ENCODE peak calls at places on chromosome 5, in seven cellular contexts. H is pancreas, P is right cardiac atrium, L is adrenal gland, Q is stomach, R is mesendoderm, O is suprapubic skin. Y is an unnamed sample. For H3K27me3, the result is how much of the 10 kb centered on the place peaks cover.

GRCh38 chr5:58922392-58923171 is 339.7 kb downstream of the RAB3C start:
- DNase-seq in H (peak), P (peak), L (peak), Q (peak), R (no peak), O (peak), Y (peak)

GRCh38 chr5:132500931-132501628 is 10.5 kb upstream of the IRF1 start:
- DNase-seq in H (peak), P (peak), L (peak), Q (peak), R (peak), O (peak), Y (no peak)

GRCh38 chr5:44275908-44276307 is 113.3 kb downstream of the FGF10 start:
- DNase-seq in H (no peak), P (no peak), L (no peak), Q (no peak), R (no peak), O (no peak), Y (no peak)

GRCh38 chr5:98963019-98963418 is 34.2 kb upstream of the CHD1 start:
- DNase-seq in H (no peak), P (no peak), L (no peak), Q (no peak), R (peak), O (no peak), Y (no peak)

GRCh38 chr5:112125910-112126309 is 293.2 kb downstream of the EPB41L4A start:
- DNase-seq in H (no peak), P (no peak), L (no peak), Q (no peak), R (no peak), O (no peak), Y (no peak)

GRCh38 chr5:14218480-14218879 is 75.3 kb downstream of the TRIO start:
- DNase-seq in H (no peak), P (no peak), L (no peak), Q (no peak), R (no peak), O (no peak), Y (no peak)

GRCh38 chr5:160438316-160439204 is 16.9 kb downstream of the PTTG1 start:
- DNase-seq in H (no peak), P (no peak), L (peak), Q (peak), R (peak), O (no peak), Y (peak)

GRCh38 chr5:8827701-8828100 is 718.2 kb downstream of the SEMA5A start:
- DNase-seq in H (no peak), P (no peak), L (no peak), Q (no peak), R (no peak), O (no peak), Y (no peak)

GRCh38 chr5:84688566-84688965 is 303.9 kb upstream of the EDIL3 start:
- DNase-seq in H (no peak), P (no peak), L (no peak), Q (no peak), R (peak), O (no peak), Y (no peak)

GRCh38 chr5:159103086-159103485 is 3.4 kb upstream of the EBF1 start:
- DNase-seq in H (no peak), P (no peak), L (no peak), Q (no peak), R (no peak), O (no peak), Y (no peak)

GRCh38 chr5:159100022-159100927 is 559 bp upstream of the EBF1 start:
- DNase-seq in H (peak), P (peak), L (peak), Q (peak), R (peak), O (peak), Y (peak)

GRCh38 chr5:159102294-159102934 is 2.7 kb upstream of the EBF1 start:
- DNase-seq in H (no peak), P (no peak), L (no peak), Q (no peak), R (no peak), O (no peak), Y (no peak)

GRCh38 chr5:159100928-159101646 is 1.4 kb upstream of the EBF1 start:
- DNase-seq in H (no peak), P (no peak), L (no peak), Q (no peak), R (no peak), O (no peak), Y (no peak)

GRCh38 chr5:159101689-159102088 is 2.0 kb upstream of the EBF1 start:
- DNase-seq in H (no peak), P (no peak), L (no peak), Q (no peak), R (no peak), O (no peak), Y (no peak)
- H3K27me3 ChIP-seq in H (under half), P (under half), L (under half), Q (under half), R (half or more), O (half or more), Y (under half)

GRCh38 chr5:176414704-176415103 is 1.6 kb downstream of the CLTB start:
- DNase-seq in H (no peak), P (no peak), L (no peak), Q (no peak), R (no peak), O (no peak), Y (no peak)

GRCh38 chr5:176413255-176413565 is 3.1 kb downstream of the CLTB start:
- DNase-seq in H (peak), P (peak), L (peak), Q (no peak), R (no peak), O (no peak), Y (no peak)

GRCh38 chr5:176413709-176414191 is 2.6 kb downstream of the CLTB start:
- DNase-seq in H (peak), P (peak), L (peak), Q (no peak), R (no peak), O (no peak), Y (no peak)

GRCh38 chr5:176410486-176411180 is 5.7 kb downstream of the CLTB start:
- DNase-seq in H (peak), P (peak), L (no peak), Q (no peak), R (peak), O (no peak), Y (no peak)

GRCh38 chr5:176412517-176413254 is 3.7 kb downstream of the CLTB start:
- DNase-seq in H (peak), P (no peak), L (no peak), Q (no peak), R (no peak), O (no peak), Y (no peak)
- H3K27ac ChIP-seq in H (no peak), P (peak), L (peak), Q (peak), R (no peak), O (peak), Y (no peak)

DNA sequence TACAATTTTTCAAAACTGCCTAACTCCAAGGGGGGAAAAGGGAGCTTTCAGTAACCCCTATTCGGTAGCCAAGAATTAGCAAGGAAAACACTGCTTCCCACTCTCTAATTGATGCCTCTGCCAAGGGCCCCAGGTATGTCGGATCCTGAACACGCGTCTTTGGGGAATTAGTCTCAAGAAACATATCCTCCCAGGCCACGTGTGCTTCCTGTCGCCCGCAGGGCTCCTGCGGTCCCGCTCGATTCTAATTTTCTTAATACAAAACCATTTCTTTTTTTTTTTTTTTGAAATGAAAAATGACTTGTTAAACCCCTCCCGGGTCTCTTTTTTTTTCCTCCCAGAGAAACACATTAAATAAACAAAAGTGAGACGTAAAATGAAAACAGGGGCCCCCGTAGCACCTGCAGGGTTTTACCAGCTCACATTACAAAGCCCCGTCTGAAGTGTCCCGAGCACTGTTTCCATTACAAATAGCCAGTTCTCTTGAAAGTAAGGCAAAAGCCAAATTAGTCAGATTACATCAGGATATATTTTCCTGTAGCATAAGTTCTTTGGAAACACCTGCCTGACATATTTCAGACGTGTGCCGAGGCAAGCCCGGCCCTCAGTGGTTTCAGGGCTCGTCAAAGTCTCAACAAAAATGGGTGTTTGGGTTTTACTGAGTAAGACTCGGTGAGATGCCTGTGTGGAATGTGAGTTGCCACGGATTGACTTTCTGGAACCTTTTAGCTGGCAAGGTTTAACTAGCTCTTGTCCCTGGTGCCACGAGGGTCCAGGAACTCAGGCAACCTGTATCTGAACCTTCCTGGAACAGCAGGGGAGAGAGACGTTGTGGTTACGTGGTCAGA is 21.6 kb downstream of the SMIM23 start:
- DNase-seq in H (no peak), P (no peak), L (no peak), Q (no peak), R (no peak), O (no peak), Y (no peak)
- H3K27me3 ChIP-seq in H (under half), P (under half), L (under half), Q (under half), R (under half), O (under half), Y (under half)

GRCh38 chr5:79536193-79536906 is 22.4 kb upstream of the HOMER1 start:
- DNase-seq in H (no peak), P (no peak), L (no peak), Q (no peak), R (no peak), O (no peak), Y (no peak)
- H3K27ac ChIP-seq in H (no peak), P (no peak), L (no peak), Q (no peak), R (no peak), O (no peak), Y (no peak)

DNA sequence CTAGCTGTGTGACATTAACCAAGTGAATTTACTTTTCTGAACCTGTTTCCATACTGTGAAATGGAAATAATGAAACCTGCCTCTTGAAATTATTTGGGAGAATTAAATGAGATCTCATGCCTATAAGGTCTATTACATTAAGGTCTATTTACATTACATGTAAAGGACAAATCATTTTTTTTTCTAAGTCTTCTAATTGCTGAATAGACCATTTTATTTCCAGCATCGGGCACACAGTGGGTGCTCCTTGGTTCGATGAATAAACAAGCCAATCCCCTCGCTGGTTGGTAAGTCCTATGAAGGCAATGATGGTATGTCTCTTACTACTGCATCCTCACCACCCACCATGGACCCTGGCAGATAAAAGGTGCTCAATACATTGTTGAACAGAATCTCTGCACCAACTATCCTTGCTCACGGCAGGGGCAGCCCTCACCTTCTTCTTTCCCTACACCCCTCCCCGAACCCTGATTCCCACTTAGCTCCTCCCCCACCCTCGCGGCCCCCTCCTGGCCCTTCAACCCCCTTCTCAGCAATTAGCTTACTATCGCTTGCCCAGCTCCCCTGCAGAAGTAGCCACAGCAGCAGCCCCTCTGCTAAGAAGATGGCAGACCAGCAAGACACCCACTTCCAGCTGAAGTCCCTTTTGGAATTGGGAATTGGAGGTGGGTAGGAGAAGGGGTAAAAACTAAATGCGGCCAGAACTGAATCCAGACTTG is 3.0 kb downstream of the PCDH1 start:
- DNase-seq in H (no peak), P (no peak), L (no peak), Q (peak), R (no peak), O (no peak), Y (no peak)
- H3K27me3 ChIP-seq in H (under half), P (under half), L (under half), Q (under half), R (under half), O (under half), Y (under half)

GRCh38 chr5:23411200-23411599 is 96.2 kb upstream of the PRDM9 start:
- DNase-seq in H (no peak), P (no peak), L (no peak), Q (no peak), R (no peak), O (no peak), Y (no peak)
- H3K27ac ChIP-seq in H (no peak), P (no peak), L (no peak), Q (no peak), R (no peak), O (no peak), Y (no peak)